ENCODE peak calls at places on chromosome 3, in seven cellular contexts. One of them, this sample, is unnamed.

GRCh38 chr3:125236331-125236903 is 23.9 kb upstream of the SLC12A8 start:
- DNase-seq in astrocyte of the spinal cord: no peak
- DNase-seq in GM13976: no peak
- DNase-seq in IMR-90: no peak
- DNase-seq in cardiac muscle cell: peak
- DNase-seq in left ventricle myocardium inferior: no peak
- DNase-seq in endothelial cell of umbilical vein: no peak
- DNase-seq in this sample: no peak

GRCh38 chr3:183158552-183159006 is 4.0 kb downstream of the LAMP3 start:
- DNase-seq in cardiac muscle cell: no peak
- DNase-seq in GM13976: peak
- DNase-seq in IMR-90: peak
- DNase-seq in astrocyte of the spinal cord: peak
- DNase-seq in endothelial cell of umbilical vein: no peak
- DNase-seq in left ventricle myocardium inferior: no peak
- DNase-seq in this sample: no peak

GRCh38 chr3:9398715-9399708 is 1.6 kb downstream of the SETD5 start:
- DNase-seq in left ventricle myocardium inferior: no peak
- DNase-seq in astrocyte of the spinal cord: peak
- DNase-seq in IMR-90: peak
- DNase-seq in endothelial cell of umbilical vein: peak
- DNase-seq in cardiac muscle cell: peak
- DNase-seq in GM13976: no peak
- DNase-seq in this sample: no peak

GRCh38 chr3:76859596-76859995 is 180.3 kb upstream of the ROBO2 start:
- DNase-seq in astrocyte of the spinal cord: peak
- DNase-seq in endothelial cell of umbilical vein: no peak
- DNase-seq in IMR-90: peak
- DNase-seq in left ventricle myocardium inferior: no peak
- DNase-seq in cardiac muscle cell: no peak
- DNase-seq in GM13976: no peak
- DNase-seq in this sample: no peak

GRCh38 chr3:62109534-62109933 is 263.8 kb downstream of the FEZF2 start:
- DNase-seq in left ventricle myocardium inferior: peak
- DNase-seq in astrocyte of the spinal cord: peak
- DNase-seq in endothelial cell of umbilical vein: no peak
- DNase-seq in cardiac muscle cell: no peak
- DNase-seq in IMR-90: peak
- DNase-seq in GM13976: no peak
- DNase-seq in this sample: no peak

GRCh38 chr3:190886945-190887344 is 24.5 kb upstream of the GMNC start:
- DNase-seq in endothelial cell of umbilical vein: no peak
- DNase-seq in GM13976: peak
- DNase-seq in astrocyte of the spinal cord: peak
- DNase-seq in cardiac muscle cell: no peak
- DNase-seq in IMR-90: peak
- DNase-seq in left ventricle myocardium inferior: no peak
- DNase-seq in this sample: peak

GRCh38 chr3:98770261-98771039 is 7.3 kb downstream of the ST3GAL6 start:
- DNase-seq in GM13976: no peak
- DNase-seq in cardiac muscle cell: no peak
- DNase-seq in left ventricle myocardium inferior: peak
- DNase-seq in astrocyte of the spinal cord: no peak
- DNase-seq in endothelial cell of umbilical vein: no peak
- DNase-seq in IMR-90: no peak
- DNase-seq in this sample: no peak

GRCh38 chr3:50411229-50411628 is 51.9 kb upstream of the TMEM115 start:
- DNase-seq in cardiac muscle cell: no peak
- DNase-seq in IMR-90: no peak
- DNase-seq in astrocyte of the spinal cord: no peak
- DNase-seq in GM13976: no peak
- DNase-seq in left ventricle myocardium inferior: no peak
- DNase-seq in endothelial cell of umbilical vein: no peak
- DNase-seq in this sample: no peak

GRCh38 chr3:128194843-128195242 is 41.6 kb downstream of the EEFSEC start:
- DNase-seq in astrocyte of the spinal cord: no peak
- DNase-seq in endothelial cell of umbilical vein: no peak
- DNase-seq in GM13976: no peak
- DNase-seq in cardiac muscle cell: no peak
- DNase-seq in IMR-90: no peak
- DNase-seq in left ventricle myocardium inferior: peak
- DNase-seq in this sample: no peak

GRCh38 chr3:12943124-12944021 is 102.0 kb upstream of the RPL32 start:
- DNase-seq in astrocyte of the spinal cord: no peak
- DNase-seq in GM13976: no peak
- DNase-seq in cardiac muscle cell: no peak
- DNase-seq in left ventricle myocardium inferior: peak
- DNase-seq in IMR-90: no peak
- DNase-seq in endothelial cell of umbilical vein: no peak
- DNase-seq in this sample: no peak

GRCh38 chr3:151230644-151231043 is 27.6 kb upstream of the GPR171 start:
- DNase-seq in GM13976: peak
- DNase-seq in left ventricle myocardium inferior: no peak
- DNase-seq in endothelial cell of umbilical vein: no peak
- DNase-seq in astrocyte of the spinal cord: no peak
- DNase-seq in IMR-90: no peak
- DNase-seq in cardiac muscle cell: no peak
- DNase-seq in this sample: no peak

GRCh38 chr3:52879581-52879980 is 17.8 kb downstream of the STIMATE start:
- DNase-seq in GM13976: no peak
- DNase-seq in astrocyte of the spinal cord: no peak
- DNase-seq in left ventricle myocardium inferior: no peak
- DNase-seq in IMR-90: no peak
- DNase-seq in endothelial cell of umbilical vein: no peak
- DNase-seq in cardiac muscle cell: no peak
- DNase-seq in this sample: no peak

GRCh38 chr3:164526250-164526649 is 552.0 kb downstream of the SI start:
- DNase-seq in IMR-90: no peak
- DNase-seq in left ventricle myocardium inferior: no peak
- DNase-seq in astrocyte of the spinal cord: no peak
- DNase-seq in endothelial cell of umbilical vein: no peak
- DNase-seq in GM13976: no peak
- DNase-seq in cardiac muscle cell: no peak
- DNase-seq in this sample: no peak

GRCh38 chr3:138465927-138466326 is 31.5 kb downstream of the ESYT3 start:
- DNase-seq in astrocyte of the spinal cord: no peak
- DNase-seq in IMR-90: peak
- DNase-seq in left ventricle myocardium inferior: no peak
- DNase-seq in GM13976: no peak
- DNase-seq in cardiac muscle cell: no peak
- DNase-seq in endothelial cell of umbilical vein: no peak
- DNase-seq in this sample: no peak

GRCh38 chr3:195760345-195760983 is 39.7 kb downstream of the MUC20 start:
- DNase-seq in IMR-90: no peak
- DNase-seq in left ventricle myocardium inferior: peak
- DNase-seq in GM13976: no peak
- DNase-seq in astrocyte of the spinal cord: no peak
- DNase-seq in cardiac muscle cell: no peak
- DNase-seq in endothelial cell of umbilical vein: no peak
- DNase-seq in this sample: no peak

GRCh38 chr3:136708339-136708985 is 43.7 kb downstream of the STAG1 start:
- DNase-seq in left ventricle myocardium inferior: no peak
- DNase-seq in GM13976: no peak
- DNase-seq in astrocyte of the spinal cord: no peak
- DNase-seq in endothelial cell of umbilical vein: no peak
- DNase-seq in cardiac muscle cell: no peak
- DNase-seq in IMR-90: no peak
- DNase-seq in this sample: no peak

GRCh38 chr3:13071695-13072094 is 1.5 kb downstream of the IQSEC1 start:
- DNase-seq in astrocyte of the spinal cord: no peak
- DNase-seq in IMR-90: no peak
- DNase-seq in endothelial cell of umbilical vein: no peak
- DNase-seq in cardiac muscle cell: no peak
- DNase-seq in GM13976: no peak
- DNase-seq in left ventricle myocardium inferior: no peak
- DNase-seq in this sample: no peak

GRCh38 chr3:65808407-65808806 is 230.3 kb downstream of the MAGI1 start:
- DNase-seq in left ventricle myocardium inferior: no peak
- DNase-seq in cardiac muscle cell: no peak
- DNase-seq in IMR-90: no peak
- DNase-seq in astrocyte of the spinal cord: no peak
- DNase-seq in endothelial cell of umbilical vein: no peak
- DNase-seq in GM13976: no peak
- DNase-seq in this sample: no peak
- TF ChIP-seq CTCF in left ventricle myocardium inferior: no peak
- TF ChIP-seq CTCF in cardiac muscle cell: no peak
- TF ChIP-seq CTCF in IMR-90: no peak
- TF ChIP-seq CTCF in astrocyte of the spinal cord: no peak
- TF ChIP-seq CTCF in endothelial cell of umbilical vein: no peak
- TF ChIP-seq CTCF in GM13976: no peak
- TF ChIP-seq CTCF in this sample: no peak

GRCh38 chr3:96334779-96335178 is 479.6 kb upstream of the EPHA6 start:
- DNase-seq in left ventricle myocardium inferior: no peak
- DNase-seq in IMR-90: no peak
- DNase-seq in astrocyte of the spinal cord: no peak
- DNase-seq in cardiac muscle cell: no peak
- DNase-seq in endothelial cell of umbilical vein: no peak
- DNase-seq in GM13976: no peak
- DNase-seq in this sample: no peak

GRCh38 chr3:96330795-96331194 is 483.6 kb upstream of the EPHA6 start:
- DNase-seq in endothelial cell of umbilical vein: no peak
- DNase-seq in astrocyte of the spinal cord: no peak
- DNase-seq in left ventricle myocardium inferior: no peak
- DNase-seq in cardiac muscle cell: no peak
- DNase-seq in GM13976: no peak
- DNase-seq in IMR-90: no peak
- DNase-seq in this sample: no peak

DNA sequence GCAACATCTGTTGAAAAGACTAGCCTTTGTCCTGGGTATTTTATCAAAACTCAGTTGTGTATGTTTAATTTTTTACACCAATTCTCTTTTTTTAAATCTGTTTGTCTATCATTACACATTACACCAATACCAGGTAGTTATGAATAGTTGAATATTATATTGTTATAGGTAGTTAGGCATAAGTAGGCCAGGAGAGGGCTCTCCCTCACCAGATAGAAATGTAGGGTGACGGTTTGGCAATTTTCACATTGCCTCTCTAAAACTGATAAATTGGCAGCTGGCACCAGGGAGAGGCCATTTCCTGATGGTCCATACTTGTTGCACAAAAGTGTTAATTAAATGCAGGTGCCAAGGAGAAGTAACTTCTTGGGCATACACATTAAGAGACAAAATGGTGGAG is 483.1 kb upstream of the EPHA6 start:
- DNase-seq in cardiac muscle cell: no peak
- DNase-seq in GM13976: no peak
- DNase-seq in endothelial cell of umbilical vein: peak
- DNase-seq in astrocyte of the spinal cord: peak
- DNase-seq in IMR-90: no peak
- DNase-seq in left ventricle myocardium inferior: no peak
- DNase-seq in this sample: no peak
- TF ChIP-seq CTCF in cardiac muscle cell: no peak
- TF ChIP-seq CTCF in GM13976: no peak
- TF ChIP-seq CTCF in endothelial cell of umbilical vein: peak
- TF ChIP-seq CTCF in astrocyte of the spinal cord: no peak
- TF ChIP-seq CTCF in IMR-90: no peak
- TF ChIP-seq CTCF in left ventricle myocardium inferior: no peak
- TF ChIP-seq CTCF in this sample: no peak

GRCh38 chr3:58531555-58531954 is 5.4 kb downstream of the ACOX2 start:
- DNase-seq in GM13976: peak
- DNase-seq in left ventricle myocardium inferior: no peak
- DNase-seq in endothelial cell of umbilical vein: no peak
- DNase-seq in astrocyte of the spinal cord: no peak
- DNase-seq in cardiac muscle cell: no peak
- DNase-seq in IMR-90: no peak
- DNase-seq in this sample: no peak

GRCh38 chr3:58530354-58530865 is 6.6 kb downstream of the ACOX2 start:
- DNase-seq in astrocyte of the spinal cord: no peak
- DNase-seq in GM13976: peak
- DNase-seq in IMR-90: no peak
- DNase-seq in left ventricle myocardium inferior: no peak
- DNase-seq in cardiac muscle cell: no peak
- DNase-seq in endothelial cell of umbilical vein: no peak
- DNase-seq in this sample: no peak

GRCh38 chr3:58531956-58532355 is 5.0 kb downstream of the ACOX2 start:
- DNase-seq in IMR-90: no peak
- DNase-seq in astrocyte of the spinal cord: no peak
- DNase-seq in left ventricle myocardium inferior: no peak
- DNase-seq in cardiac muscle cell: no peak
- DNase-seq in endothelial cell of umbilical vein: no peak
- DNase-seq in GM13976: peak
- DNase-seq in this sample: no peak

GRCh38 chr3:58528629-58529028 is 8.4 kb downstream of the ACOX2 start:
- DNase-seq in astrocyte of the spinal cord: peak
- DNase-seq in GM13976: no peak
- DNase-seq in left ventricle myocardium inferior: peak
- DNase-seq in IMR-90: peak
- DNase-seq in cardiac muscle cell: peak
- DNase-seq in endothelial cell of umbilical vein: peak
- DNase-seq in this sample: no peak

GRCh38 chr3:58529516-58530353 is 7.3 kb downstream of the ACOX2 start:
- DNase-seq in GM13976: no peak
- DNase-seq in endothelial cell of umbilical vein: peak
- DNase-seq in left ventricle myocardium inferior: no peak
- DNase-seq in cardiac muscle cell: peak
- DNase-seq in IMR-90: no peak
- DNase-seq in astrocyte of the spinal cord: no peak
- DNase-seq in this sample: no peak
- TF ChIP-seq CTCF in GM13976: peak
- TF ChIP-seq CTCF in endothelial cell of umbilical vein: peak
- TF ChIP-seq CTCF in left ventricle myocardium inferior: no peak
- TF ChIP-seq CTCF in cardiac muscle cell: peak
- TF ChIP-seq CTCF in IMR-90: peak
- TF ChIP-seq CTCF in astrocyte of the spinal cord: peak
- TF ChIP-seq CTCF in this sample: no peak

GRCh38 chr3:38368238-38368637 is 21.7 kb downstream of the XYLB start:
- DNase-seq in astrocyte of the spinal cord: no peak
- DNase-seq in GM13976: no peak
- DNase-seq in cardiac muscle cell: no peak
- DNase-seq in IMR-90: no peak
- DNase-seq in left ventricle myocardium inferior: no peak
- DNase-seq in endothelial cell of umbilical vein: no peak
- DNase-seq in this sample: no peak
- TF ChIP-seq CTCF in astrocyte of the spinal cord: peak
- TF ChIP-seq CTCF in GM13976: no peak
- TF ChIP-seq CTCF in cardiac muscle cell: no peak
- TF ChIP-seq CTCF in IMR-90: no peak
- TF ChIP-seq CTCF in left ventricle myocardium inferior: no peak
- TF ChIP-seq CTCF in endothelial cell of umbilical vein: no peak
- TF ChIP-seq CTCF in this sample: no peak

GRCh38 chr3:72587282-72587681 is 261.0 kb downstream of the SHQ1 start:
- DNase-seq in cardiac muscle cell: no peak
- DNase-seq in left ventricle myocardium inferior: no peak
- DNase-seq in IMR-90: no peak
- DNase-seq in endothelial cell of umbilical vein: no peak
- DNase-seq in astrocyte of the spinal cord: no peak
- DNase-seq in GM13976: no peak
- DNase-seq in this sample: no peak
- TF ChIP-seq CTCF in cardiac muscle cell: no peak
- TF ChIP-seq CTCF in left ventricle myocardium inferior: no peak
- TF ChIP-seq CTCF in IMR-90: no peak
- TF ChIP-seq CTCF in endothelial cell of umbilical vein: no peak
- TF ChIP-seq CTCF in astrocyte of the spinal cord: no peak
- TF ChIP-seq CTCF in GM13976: no peak
- TF ChIP-seq CTCF in this sample: no peak

GRCh38 chr3:47783673-47784072 is 2.0 kb upstream of the SMARCC1 start:
- DNase-seq in endothelial cell of umbilical vein: no peak
- DNase-seq in cardiac muscle cell: no peak
- DNase-seq in astrocyte of the spinal cord: no peak
- DNase-seq in GM13976: no peak
- DNase-seq in IMR-90: no peak
- DNase-seq in left ventricle myocardium inferior: no peak
- DNase-seq in this sample: no peak
- TF ChIP-seq CTCF in endothelial cell of umbilical vein: no peak
- TF ChIP-seq CTCF in cardiac muscle cell: no peak
- TF ChIP-seq CTCF in astrocyte of the spinal cord: no peak
- TF ChIP-seq CTCF in GM13976: no peak
- TF ChIP-seq CTCF in IMR-90: no peak
- TF ChIP-seq CTCF in left ventricle myocardium inferior: no peak
- TF ChIP-seq CTCF in this sample: no peak

GRCh38 chr3:129323651-129324294 is 45.1 kb downstream of the HMCES start:
- DNase-seq in cardiac muscle cell: no peak
- DNase-seq in astrocyte of the spinal cord: no peak
- DNase-seq in endothelial cell of umbilical vein: no peak
- DNase-seq in IMR-90: no peak
- DNase-seq in GM13976: peak
- DNase-seq in left ventricle myocardium inferior: no peak
- DNase-seq in this sample: no peak
- TF ChIP-seq CTCF in cardiac muscle cell: no peak
- TF ChIP-seq CTCF in astrocyte of the spinal cord: no peak
- TF ChIP-seq CTCF in endothelial cell of umbilical vein: no peak
- TF ChIP-seq CTCF in IMR-90: no peak
- TF ChIP-seq CTCF in GM13976: no peak
- TF ChIP-seq CTCF in left ventricle myocardium inferior: no peak
- TF ChIP-seq CTCF in this sample: peak